ENCODE peak calls at places on chromosomes 2 and 18, in nine cellular contexts. N is bronchial epithelial cell, U is progenitor cell of endocrine pancreas, O is left ventricle myocardium inferior, L is fibroblast of villous mesenchyme, E is neural crest cell, F is sigmoid colon, W is mesothelial cell of epicardium, J is RWPE1. X is an unnamed sample.
A peak's percentile ranks its signal among the peaks of the same experiment; 100 is the strongest.

GRCh38 chr18:26091047-26091630 is 726 bp upstream of the SS18 start:
- DNase-seq in W (no peak), E (no peak), U (no peak), L (no peak), F (peak; percentile 88), O (peak; percentile 64), N (no peak), J (peak; percentile 46), X (no peak)

GRCh38 chr2:26619649-26620605 is 21.2 kb downstream of the CIB4 start:
- DNase-seq in N (no peak), L (no peak), U (no peak), E (no peak), O (no peak), F (peak; percentile 30), J (no peak), W (no peak), X (no peak)

GRCh38 chr18:9971313-9971920 is 57.6 kb downstream of the VAPA start:
- DNase-seq in F (peak; percentile 87), E (peak; percentile 88), W (peak; percentile 85), J (peak; percentile 64), U (peak; percentile 56), N (peak; percentile 72), L (peak; percentile 89), O (no peak), X (peak; percentile 78)

GRCh38 chr2:181790716-181791649 is 100.5 kb upstream of the ITPRID2 start:
- DNase-seq in J (peak; percentile 93), W (no peak), U (no peak), E (no peak), F (no peak), N (peak; percentile 100), L (peak; percentile 90), O (no peak), X (peak; percentile 2)

GRCh38 chr2:18402-19271 is 27.7 kb downstream of the FAM110C start:
- DNase-seq in O (no peak), U (no peak), L (no peak), W (no peak), J (no peak), E (no peak), F (no peak), N (no peak), X (no peak)

GRCh38 chr18:78865771-78866310 is 113.8 kb upstream of the SALL3 start:
- DNase-seq in N (no peak), J (no peak), U (no peak), O (no peak), L (no peak), E (no peak), F (no peak), W (no peak), X (no peak)

GRCh38 chr2:54482725-54483124 is 26.6 kb downstream of the SPTBN1 start:
- DNase-seq in N (peak; percentile 49), L (peak; percentile 81), O (no peak), U (no peak), F (peak; percentile 75), E (peak; percentile 32), W (no peak), J (no peak), X (no peak)

GRCh38 chr2:237886702-237887481 is 27.5 kb downstream of the RAMP1 start:
- DNase-seq in N (no peak), E (no peak), F (peak; percentile 100), O (peak; percentile 85), U (no peak), W (no peak), J (no peak), L (peak; percentile 94), X (no peak)

GRCh38 chr2:191296083-191297006 is 51.1 kb downstream of the MYO1B start:
- DNase-seq in N (no peak), E (no peak), O (no peak), L (peak; percentile 62), W (no peak), F (no peak), J (no peak), U (no peak), X (no peak)

GRCh38 chr18:41940506-41941215 is 14.4 kb upstream of the PIK3C3 start:
- DNase-seq in F (no peak), U (no peak), E (no peak), L (peak; percentile 82), J (no peak), W (no peak), O (no peak), N (peak; percentile 69), X (no peak)

GRCh38 chr2:184756885-184757284 is 158.6 kb downstream of the ZNF804A start:
- DNase-seq in J (no peak), L (peak; percentile 3), N (no peak), U (no peak), W (no peak), O (no peak), E (no peak), F (no peak), X (no peak)

GRCh38 chr2:85648619-85649018 is 19.4 kb downstream of the SFTPB start:
- DNase-seq in E (peak; percentile 36), W (no peak), N (no peak), F (no peak), O (no peak), L (peak; percentile 82), U (no peak), J (peak; percentile 25), X (no peak)

GRCh38 chr2:99970292-99970868 is 172.0 kb downstream of the AFF3 start:
- DNase-seq in O (no peak), L (peak; percentile 12), N (peak; percentile 43), E (no peak), U (no peak), F (no peak), W (no peak), J (no peak), X (no peak)

GRCh38 chr2:58852905-58853304 is 611.8 kb upstream of the FANCL start:
- DNase-seq in J (no peak), U (no peak), O (no peak), N (no peak), L (no peak), F (no peak), W (no peak), E (no peak), X (no peak)

GRCh38 chr2:75494137-75494769 is 66.5 kb downstream of the EVA1A start:
- DNase-seq in O (no peak), E (no peak), F (no peak), L (no peak), J (no peak), W (no peak), N (no peak), U (no peak), X (no peak)

GRCh38 chr18:9766076-9766481 is 58.0 kb downstream of the RAB31 start:
- DNase-seq in N (no peak), L (no peak), F (no peak), U (no peak), J (no peak), E (no peak), W (no peak), O (no peak), X (no peak)

GRCh38 chr2:68032702-68033101 is 30.1 kb downstream of the C1D start:
- DNase-seq in J (no peak), E (no peak), N (no peak), F (no peak), L (no peak), O (no peak), U (no peak), W (no peak), X (no peak)

GRCh38 chr2:127040169-127040568 is 66.8 kb downstream of the BIN1 start:
- DNase-seq in E (no peak), N (no peak), W (no peak), J (no peak), O (no peak), F (peak; percentile 32), L (no peak), U (no peak), X (no peak)

GRCh38 chr2:161335626-161336025 is 27.4 kb downstream of the PSMD14 start:
- DNase-seq in L (no peak), E (no peak), W (no peak), N (no peak), U (no peak), O (no peak), J (no peak), F (no peak), X (no peak)
- TF ChIP-seq CTCF in L (no peak), E (no peak), W (no peak), N (no peak), U (no peak), O (no peak), J (no peak), F (no peak), X (no peak)

DNA sequence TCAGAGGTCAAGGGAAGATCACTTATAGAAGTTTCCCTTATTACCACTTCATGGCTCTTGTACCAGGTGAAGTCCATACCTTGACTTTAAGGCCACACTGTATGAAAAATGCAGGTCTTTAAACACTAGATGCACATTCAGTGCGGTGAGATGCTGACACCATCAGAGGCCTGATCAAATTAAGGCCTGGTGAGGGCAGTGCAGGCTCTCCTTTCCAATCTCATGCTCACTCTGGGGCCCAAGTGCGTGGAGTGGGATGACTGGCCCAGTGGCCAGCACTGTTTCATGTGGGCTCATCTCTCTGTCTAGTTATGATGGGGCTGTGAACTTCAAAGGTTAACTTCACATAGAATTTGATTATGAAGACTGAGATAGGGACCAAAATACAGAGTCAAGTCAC is 281.1 kb downstream of the SLC4A3 start:
- DNase-seq in U (no peak), N (no peak), E (no peak), O (no peak), W (no peak), L (no peak), J (no peak), F (no peak), X (no peak)
- TF ChIP-seq CTCF in U (no peak), N (no peak), E (no peak), O (no peak), W (no peak), L (no peak), J (no peak), F (no peak), X (no peak)

GRCh38 chr18:34075963-34076860 is 148.5 kb downstream of the NOL4 start:
- DNase-seq in E (no peak), L (no peak), N (no peak), U (no peak), W (no peak), O (no peak), F (no peak), J (no peak), X (no peak)

DNA sequence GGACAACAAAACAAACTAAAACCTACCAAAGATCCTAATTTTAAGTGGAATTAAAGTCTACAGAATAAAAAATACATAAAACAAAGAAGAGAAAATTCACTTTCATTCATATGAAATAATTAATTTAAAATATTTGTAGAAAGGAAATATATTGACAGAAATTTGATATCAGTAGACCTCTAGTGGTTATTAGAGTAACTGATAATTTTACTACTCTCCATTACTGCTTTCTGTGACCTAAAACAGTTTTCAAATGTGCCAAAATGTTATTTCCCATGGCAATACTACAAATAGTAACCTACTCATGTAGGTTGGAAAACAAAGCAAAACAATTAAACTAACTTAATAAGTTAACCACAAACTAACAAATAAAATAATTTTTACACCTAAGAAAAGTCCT is 147.1 kb downstream of the NOL4 start:
- DNase-seq in W (no peak), U (no peak), F (no peak), O (no peak), E (no peak), L (no peak), J (no peak), N (no peak), X (no peak)
- TF ChIP-seq CTCF in W (peak; percentile 40), U (no peak), F (no peak), O (no peak), E (peak; percentile 50), L (no peak), J (no peak), N (no peak), X (no peak)

DNA sequence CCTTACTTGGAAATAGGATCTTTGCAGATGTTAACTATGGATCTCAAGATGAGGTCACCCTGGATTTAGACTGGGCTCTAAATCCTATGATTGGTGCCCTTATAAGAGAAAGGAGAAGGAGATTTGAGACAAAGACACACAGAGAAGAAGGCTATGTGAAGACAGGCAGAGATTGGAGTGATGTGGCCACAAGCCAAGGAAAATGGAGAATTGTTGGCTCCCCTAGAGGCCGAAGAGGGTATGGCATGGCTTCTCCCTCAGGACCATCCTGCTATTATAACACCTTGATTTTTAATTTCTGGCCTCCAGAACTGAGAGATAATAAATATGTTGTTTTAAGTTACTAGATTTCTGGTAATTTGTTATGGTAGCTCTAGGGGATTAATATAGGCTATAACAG is 7.6 kb downstream of the CYBRD1 start:
- DNase-seq in F (no peak), U (no peak), N (no peak), W (no peak), J (no peak), O (no peak), E (no peak), L (no peak), X (no peak)
- TF ChIP-seq CTCF in F (no peak), U (peak; percentile 55), N (peak; percentile 46), W (peak; percentile 71), J (peak; percentile 53), O (peak; percentile 48), E (peak; percentile 64), L (peak; percentile 55), X (peak; percentile 3)

X was measured in GM13976.